ENCODE peak calls at places on chromosome 1, in four cellular contexts. One of them, this sample, is unnamed.

GRCh38 chr1:3717041-3717714 is 35.1 kb upstream of the CCDC27 start:
- DNase-seq in CD8-positive, alpha-beta memory T cell: no peak
- DNase-seq in hepatic stellate cell: no peak
- DNase-seq in SHP77: no peak
- DNase-seq in this sample: no peak

GRCh38 chr1:44775930-44776748 is 799 bp downstream of the RPS8 start:
- DNase-seq in CD8-positive, alpha-beta memory T cell: peak
- DNase-seq in hepatic stellate cell: peak
- DNase-seq in SHP77: no peak
- DNase-seq in this sample: no peak

GRCh38 chr1:109306832-109307362 is at the start of gene MYBPHL:
- DNase-seq in SHP77: peak
- DNase-seq in hepatic stellate cell: no peak
- DNase-seq in CD8-positive, alpha-beta memory T cell: no peak
- DNase-seq in this sample: no peak

GRCh38 chr1:185644531-185644930 is 89.7 kb upstream of the HMCN1 start:
- DNase-seq in CD8-positive, alpha-beta memory T cell: no peak
- DNase-seq in SHP77: no peak
- DNase-seq in hepatic stellate cell: no peak
- DNase-seq in this sample: no peak

GRCh38 chr1:58033311-58033710 is 513.2 kb downstream of the OMA1 start:
- DNase-seq in SHP77: no peak
- DNase-seq in hepatic stellate cell: no peak
- DNase-seq in CD8-positive, alpha-beta memory T cell: no peak
- DNase-seq in this sample: no peak

GRCh38 chr1:31510853-31511789 is 65.2 kb upstream of the TINAGL1 start:
- DNase-seq in hepatic stellate cell: no peak
- DNase-seq in SHP77: no peak
- DNase-seq in CD8-positive, alpha-beta memory T cell: no peak
- DNase-seq in this sample: no peak

GRCh38 chr1:72115290-72115689 is 167.0 kb downstream of the NEGR1 start:
- DNase-seq in CD8-positive, alpha-beta memory T cell: no peak
- DNase-seq in hepatic stellate cell: no peak
- DNase-seq in SHP77: no peak
- DNase-seq in this sample: no peak

GRCh38 chr1:169044971-169045370 is 61.5 kb upstream of the ATP1B1 start:
- DNase-seq in CD8-positive, alpha-beta memory T cell: no peak
- DNase-seq in SHP77: no peak
- DNase-seq in hepatic stellate cell: no peak
- DNase-seq in this sample: no peak

GRCh38 chr1:91827094-91828006 is 58.6 kb downstream of the TGFBR3 start:
- DNase-seq in CD8-positive, alpha-beta memory T cell: no peak
- DNase-seq in hepatic stellate cell: no peak
- DNase-seq in SHP77: no peak
- DNase-seq in this sample: no peak

GRCh38 chr1:111895456-111895855 is 94.0 kb downstream of the KCND3 start:
- DNase-seq in hepatic stellate cell: peak
- DNase-seq in SHP77: no peak
- DNase-seq in CD8-positive, alpha-beta memory T cell: no peak
- DNase-seq in this sample: no peak

GRCh38 chr1:225849905-225850304 is 32.3 kb downstream of the TMEM63A start:
- DNase-seq in hepatic stellate cell: no peak
- DNase-seq in SHP77: no peak
- DNase-seq in CD8-positive, alpha-beta memory T cell: peak
- DNase-seq in this sample: no peak

GRCh38 chr1:32701421-32701911 is 1.1 kb downstream of the SYNC start:
- DNase-seq in CD8-positive, alpha-beta memory T cell: no peak
- DNase-seq in SHP77: no peak
- DNase-seq in hepatic stellate cell: peak
- DNase-seq in this sample: no peak

GRCh38 chr1:206979379-206980043 is 9.3 kb upstream of the FCAMR start:
- DNase-seq in SHP77: no peak
- DNase-seq in hepatic stellate cell: no peak
- DNase-seq in CD8-positive, alpha-beta memory T cell: no peak
- DNase-seq in this sample: peak